ENCODE peak calls at places on chromosomes 13 and 19, in four cellular contexts. One of them, this sample, is unnamed.
A peak's percentile ranks its signal among the peaks of the same experiment; 100 is the strongest.

GRCh38 chr13:75050419-75051066 is 431.4 kb downstream of the TBC1D4 start:
- DNase-seq in WTC11: no peak
- DNase-seq in K562: no peak
- DNase-seq in GM12878: no peak
- DNase-seq in this sample: no peak

GRCh38 chr13:48068036-48068435 is 26.9 kb downstream of the MED4 start:
- DNase-seq in WTC11: no peak
- DNase-seq in K562: no peak
- DNase-seq in GM12878: no peak
- DNase-seq in this sample: peak; percentile 13

GRCh38 chr13:24678151-24678550 is 2.1 kb upstream of the ATP12A start:
- DNase-seq in WTC11: no peak
- DNase-seq in K562: peak; percentile 8
- DNase-seq in GM12878: no peak
- DNase-seq in this sample: no peak

GRCh38 chr19:16969127-16969526 is 57.5 kb downstream of the CPAMD8 start:
- DNase-seq in WTC11: no peak
- DNase-seq in K562: peak; percentile 37
- DNase-seq in GM12878: no peak
- DNase-seq in this sample: peak; percentile 25

GRCh38 chr19:1725100-1726064 is 27.9 kb upstream of the ONECUT3 start:
- DNase-seq in WTC11: peak; percentile 78
- DNase-seq in K562: peak; percentile 100
- DNase-seq in GM12878: no peak
- DNase-seq in this sample: peak; percentile 25

GRCh38 chr13:114119196-114119595 is 13.2 kb downstream of the RASA3 start:
- DNase-seq in WTC11: peak; percentile 79
- DNase-seq in K562: no peak
- DNase-seq in GM12878: no peak
- DNase-seq in this sample: peak; percentile 30

GRCh38 chr19:51544038-51544437 is 12.6 kb upstream of the SIGLEC6 start:
- DNase-seq in WTC11: no peak
- DNase-seq in K562: no peak
- DNase-seq in GM12878: no peak
- DNase-seq in this sample: no peak

GRCh38 chr19:10769533-10770491 is 51.9 kb downstream of the DNM2 start:
- DNase-seq in WTC11: no peak
- DNase-seq in K562: peak; percentile 51
- DNase-seq in GM12878: no peak
- DNase-seq in this sample: peak; percentile 76

GRCh38 chr19:15498910-15499309 is 9.4 kb upstream of the CYP4F22 start:
- DNase-seq in WTC11: peak; percentile 30
- DNase-seq in K562: peak; percentile 55
- DNase-seq in GM12878: no peak
- DNase-seq in this sample: no peak

DNA sequence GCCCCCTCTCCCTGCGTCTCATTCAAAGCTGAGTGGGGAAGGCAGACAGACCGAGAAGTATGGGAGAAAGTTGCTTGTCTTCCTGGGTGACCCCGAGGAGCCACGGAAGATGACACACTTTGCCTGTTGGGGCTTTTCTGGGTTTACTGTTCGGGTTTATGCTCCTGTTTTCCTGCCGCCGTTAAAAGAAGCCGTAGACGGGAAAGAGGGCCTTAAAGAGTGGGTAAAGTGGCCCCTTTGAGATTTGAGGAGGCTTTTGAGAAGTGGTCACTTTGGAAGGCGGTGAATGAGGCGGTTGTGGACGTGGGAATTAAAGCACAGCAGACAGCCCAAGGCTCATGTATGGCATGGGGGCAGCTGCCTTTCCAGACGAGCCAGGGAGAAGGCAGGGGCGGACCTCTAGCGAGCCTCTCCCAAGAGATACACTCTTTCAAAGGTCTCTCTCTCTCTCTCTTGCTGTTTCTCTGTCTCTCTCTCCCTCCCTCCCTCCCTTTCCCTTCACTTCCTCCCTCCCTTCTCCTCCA is 493 bp upstream of the LHFPL6 start:
- DNase-seq in WTC11: peak; percentile 26
- DNase-seq in K562: no peak
- DNase-seq in GM12878: no peak
- DNase-seq in this sample: no peak
- TF ChIP-seq ETV6 in WTC11: no peak
- TF ChIP-seq ETV6 in K562: no peak
- TF ChIP-seq ETV6 in GM12878: no peak
- TF ChIP-seq ETV6 in this sample: no peak

GRCh38 chr19:46759817-46760333 is 13.6 kb upstream of the STRN4 start:
- DNase-seq in WTC11: no peak
- DNase-seq in K562: no peak
- DNase-seq in GM12878: no peak
- DNase-seq in this sample: no peak
- TF ChIP-seq ETV6 in WTC11: no peak
- TF ChIP-seq ETV6 in K562: no peak
- TF ChIP-seq ETV6 in GM12878: no peak
- TF ChIP-seq ETV6 in this sample: no peak

DNA sequence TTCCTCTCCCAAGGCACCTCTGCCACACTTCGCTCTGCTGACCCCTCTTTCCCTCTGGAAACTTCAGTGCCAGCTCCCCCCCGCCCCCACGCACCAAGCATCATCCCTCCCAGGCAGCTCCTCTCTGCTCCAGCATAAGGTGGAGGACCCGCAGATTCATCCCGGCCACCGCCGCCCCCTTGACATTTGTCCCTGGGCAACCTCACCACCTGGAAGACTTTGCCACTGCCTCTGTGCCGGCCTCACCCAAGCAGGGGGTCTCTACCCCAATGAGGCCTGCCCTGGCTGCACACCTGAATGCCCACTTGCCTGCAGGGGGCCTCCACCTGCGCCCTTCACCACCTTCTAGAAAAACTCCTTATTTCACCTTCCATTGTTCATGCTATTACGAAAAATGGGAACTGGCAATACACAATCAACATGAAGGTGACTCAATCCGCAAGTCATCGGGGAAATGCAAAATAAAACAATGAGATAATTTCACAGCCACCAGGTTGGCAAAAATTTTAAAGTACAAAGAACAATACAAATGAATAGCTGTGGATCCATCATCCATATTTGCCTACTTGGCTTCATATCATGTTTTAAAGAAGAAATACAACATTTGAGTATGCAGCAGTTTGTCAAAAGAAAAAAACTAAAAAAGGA is 21.9 kb downstream of the CCNE1 start:
- DNase-seq in WTC11: no peak
- DNase-seq in K562: no peak
- DNase-seq in GM12878: no peak
- DNase-seq in this sample: no peak
- TF ChIP-seq ETV6 in WTC11: no peak
- TF ChIP-seq ETV6 in K562: no peak
- TF ChIP-seq ETV6 in GM12878: no peak
- TF ChIP-seq ETV6 in this sample: no peak

DNA sequence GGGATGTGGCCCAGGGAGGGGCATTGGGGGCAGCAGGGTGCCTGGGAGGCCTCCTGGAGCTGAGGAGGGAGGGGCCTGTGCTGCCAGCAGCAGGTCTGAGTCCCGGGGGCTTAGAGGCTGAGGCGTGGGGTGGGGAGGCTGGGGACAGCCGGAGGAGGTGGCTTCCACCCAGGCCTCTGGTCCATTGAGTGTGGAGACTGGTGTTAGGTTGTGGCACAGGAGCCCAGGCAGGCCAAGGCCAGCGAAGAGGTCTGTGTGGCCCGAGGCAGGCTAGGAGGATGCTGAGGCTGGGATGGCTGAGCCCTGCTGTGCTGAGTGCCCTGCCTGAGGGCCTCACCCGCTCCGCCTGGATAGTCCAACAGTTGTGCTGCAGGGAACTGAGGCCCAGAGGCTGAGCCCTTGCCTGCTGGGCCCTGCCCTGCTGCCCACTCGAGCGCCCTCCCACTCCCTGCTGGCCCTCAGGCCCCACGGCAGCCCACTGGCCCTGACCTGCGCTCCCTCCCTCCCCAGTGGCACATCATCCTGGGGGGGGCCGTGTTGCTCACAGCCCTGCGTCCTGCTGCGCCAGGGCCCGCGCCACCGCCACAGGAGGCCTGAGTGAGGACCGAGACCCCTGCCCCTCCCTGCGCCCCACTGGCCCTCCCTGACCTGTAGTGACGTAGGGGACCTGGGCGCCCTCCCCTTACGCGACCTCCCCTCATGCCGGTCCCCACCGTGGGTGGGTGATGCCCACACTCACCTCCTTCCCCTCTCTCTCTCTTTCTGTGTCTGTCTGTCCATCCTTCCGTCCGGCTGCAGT is 4.9 kb upstream of the GARIN5A start:
- DNase-seq in WTC11: no peak
- DNase-seq in K562: no peak
- DNase-seq in GM12878: no peak
- DNase-seq in this sample: no peak
- TF ChIP-seq ETV6 in WTC11: no peak
- TF ChIP-seq ETV6 in K562: no peak
- TF ChIP-seq ETV6 in GM12878: no peak
- TF ChIP-seq ETV6 in this sample: no peak

GRCh38 chr13:36219883-36220282 is 5.5 kb upstream of the SOHLH2 start:
- DNase-seq in WTC11: no peak
- DNase-seq in K562: no peak
- DNase-seq in GM12878: no peak
- DNase-seq in this sample: no peak

GRCh38 chr13:36214163-36214921 is at the start of gene SOHLH2:
- DNase-seq in WTC11: no peak
- DNase-seq in K562: peak; percentile 53
- DNase-seq in GM12878: no peak
- DNase-seq in this sample: no peak

GRCh38 chr13:36211567-36211966 is 2.8 kb downstream of the SOHLH2 start:
- DNase-seq in WTC11: no peak
- DNase-seq in K562: no peak
- DNase-seq in GM12878: no peak
- DNase-seq in this sample: no peak

GRCh38 chr13:36212789-36213188 is 1.6 kb downstream of the SOHLH2 start:
- DNase-seq in WTC11: no peak
- DNase-seq in K562: peak; percentile 10
- DNase-seq in GM12878: no peak
- DNase-seq in this sample: no peak

GRCh38 chr13:36217456-36217855 is 3.1 kb upstream of the SOHLH2 start:
- DNase-seq in WTC11: no peak
- DNase-seq in K562: no peak
- DNase-seq in GM12878: no peak
- DNase-seq in this sample: no peak
- TF ChIP-seq ETV6 in WTC11: no peak
- TF ChIP-seq ETV6 in K562: no peak
- TF ChIP-seq ETV6 in GM12878: no peak
- TF ChIP-seq ETV6 in this sample: no peak

DNA sequence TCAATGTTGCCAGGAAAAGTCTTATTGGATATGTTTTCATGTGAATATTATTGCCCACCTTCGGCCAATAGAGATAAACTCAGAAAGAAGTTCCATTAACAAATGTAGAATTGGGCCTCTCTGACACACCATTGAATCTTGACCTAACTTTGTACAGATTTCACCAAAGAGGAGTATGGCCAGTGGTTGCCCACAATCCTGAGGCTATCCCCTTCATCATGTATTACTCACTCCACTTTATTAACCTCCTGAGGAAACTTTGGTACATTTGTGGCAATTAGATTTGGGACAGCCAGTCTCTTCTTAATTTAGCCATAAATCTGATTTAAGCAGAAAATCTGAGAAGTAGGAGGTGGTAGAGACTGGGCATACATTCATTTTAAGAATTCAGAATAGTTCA is 53.3 kb upstream of the POSTN start:
- DNase-seq in WTC11: no peak
- DNase-seq in K562: no peak
- DNase-seq in GM12878: no peak
- DNase-seq in this sample: no peak
- TF ChIP-seq ETV6 in WTC11: no peak
- TF ChIP-seq ETV6 in K562: no peak
- TF ChIP-seq ETV6 in GM12878: no peak
- TF ChIP-seq ETV6 in this sample: no peak

DNA sequence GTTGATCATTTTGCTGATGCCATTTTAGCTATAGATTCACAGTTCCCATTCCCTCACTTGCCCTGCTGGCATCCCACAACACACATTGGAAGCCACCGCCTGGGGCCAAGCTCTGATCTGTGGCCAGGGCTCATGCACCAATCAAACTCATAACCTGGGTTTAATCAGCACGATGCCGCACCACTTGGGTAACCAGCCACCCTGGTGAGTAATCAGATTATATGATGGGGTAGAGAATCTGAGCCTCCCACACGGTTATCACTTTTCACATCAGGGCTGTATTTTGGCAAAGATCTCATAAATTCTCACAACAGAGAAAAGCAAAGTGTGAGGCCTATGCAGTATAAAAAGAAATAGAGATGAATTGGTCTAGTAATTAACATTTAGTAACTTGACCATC is 66.0 kb upstream of the TNFRSF19 start:
- DNase-seq in WTC11: no peak
- DNase-seq in K562: no peak
- DNase-seq in GM12878: no peak
- DNase-seq in this sample: no peak
- TF ChIP-seq ETV6 in WTC11: no peak
- TF ChIP-seq ETV6 in K562: no peak
- TF ChIP-seq ETV6 in GM12878: no peak
- TF ChIP-seq ETV6 in this sample: no peak

This sample was measured in HepG2.